ENCODE peak calls at places on chromosomes 4 and X, in nine cellular contexts. One of them, this sample, is unnamed.

GRCh38 chr4:36758312-36758690 is 476.9 kb downstream of the DTHD1 start:
- DNase-seq in HS-5: no peak
- DNase-seq in left ventricle myocardium inferior: no peak
- DNase-seq in chondrocyte: no peak
- DNase-seq in T-helper 1 cell: no peak
- DNase-seq in EL: no peak
- DNase-seq in AG09309: no peak
- DNase-seq in NCI-H1417 treated with DMSO at 0.1 percent for 48 hours: no peak
- DNase-seq in left colon: no peak
- DNase-seq in this sample: no peak

GRCh38 chrX:31266172-31267076 is 194.6 kb upstream of the FTHL17 start:
- DNase-seq in HS-5: no peak
- DNase-seq in left colon: peak
- DNase-seq in chondrocyte: peak
- DNase-seq in EL: peak
- DNase-seq in AG09309: no peak
- DNase-seq in NCI-H1417 treated with DMSO at 0.1 percent for 48 hours: no peak
- DNase-seq in left ventricle myocardium inferior: peak
- DNase-seq in T-helper 1 cell: no peak
- DNase-seq in this sample: peak

GRCh38 chr4:104591505-104591904 is 96.8 kb upstream of the CXXC4 start:
- DNase-seq in T-helper 1 cell: no peak
- DNase-seq in chondrocyte: no peak
- DNase-seq in HS-5: no peak
- DNase-seq in AG09309: no peak
- DNase-seq in left ventricle myocardium inferior: peak
- DNase-seq in NCI-H1417 treated with DMSO at 0.1 percent for 48 hours: peak
- DNase-seq in EL: no peak
- DNase-seq in left colon: peak
- DNase-seq in this sample: no peak

GRCh38 chrX:124217289-124218251 is 114.9 kb upstream of the TEX13D start:
- DNase-seq in chondrocyte: no peak
- DNase-seq in T-helper 1 cell: peak
- DNase-seq in left ventricle myocardium inferior: no peak
- DNase-seq in NCI-H1417 treated with DMSO at 0.1 percent for 48 hours: no peak
- DNase-seq in AG09309: no peak
- DNase-seq in left colon: peak
- DNase-seq in HS-5: no peak
- DNase-seq in EL: peak
- DNase-seq in this sample: no peak

GRCh38 chr4:62051332-62051731 is 851.2 kb downstream of the ADGRL3 start:
- DNase-seq in chondrocyte: no peak
- DNase-seq in left colon: no peak
- DNase-seq in NCI-H1417 treated with DMSO at 0.1 percent for 48 hours: no peak
- DNase-seq in AG09309: no peak
- DNase-seq in left ventricle myocardium inferior: no peak
- DNase-seq in T-helper 1 cell: no peak
- DNase-seq in EL: no peak
- DNase-seq in HS-5: no peak
- DNase-seq in this sample: no peak

GRCh38 chrX:32530802-32531403 is 680.4 kb downstream of the DMD start:
- DNase-seq in NCI-H1417 treated with DMSO at 0.1 percent for 48 hours: peak
- DNase-seq in HS-5: peak
- DNase-seq in T-helper 1 cell: no peak
- DNase-seq in AG09309: no peak
- DNase-seq in EL: peak
- DNase-seq in chondrocyte: no peak
- DNase-seq in left colon: peak
- DNase-seq in left ventricle myocardium inferior: no peak
- DNase-seq in this sample: no peak

GRCh38 chr4:83644677-83645639 is 109.0 kb downstream of the GPAT3 start:
- DNase-seq in NCI-H1417 treated with DMSO at 0.1 percent for 48 hours: peak
- DNase-seq in chondrocyte: no peak
- DNase-seq in EL: peak
- DNase-seq in left colon: no peak
- DNase-seq in AG09309: peak
- DNase-seq in HS-5: peak
- DNase-seq in T-helper 1 cell: peak
- DNase-seq in left ventricle myocardium inferior: no peak
- DNase-seq in this sample: no peak

GRCh38 chrX:41666251-41666650 is 22.5 kb upstream of the GPR34 start:
- DNase-seq in chondrocyte: no peak
- DNase-seq in NCI-H1417 treated with DMSO at 0.1 percent for 48 hours: no peak
- DNase-seq in HS-5: no peak
- DNase-seq in AG09309: no peak
- DNase-seq in left ventricle myocardium inferior: no peak
- DNase-seq in T-helper 1 cell: no peak
- DNase-seq in EL: peak
- DNase-seq in left colon: no peak
- DNase-seq in this sample: no peak

GRCh38 chr4:140718240-140718639 is 37.9 kb downstream of the TBC1D9 start:
- DNase-seq in chondrocyte: no peak
- DNase-seq in NCI-H1417 treated with DMSO at 0.1 percent for 48 hours: no peak
- DNase-seq in T-helper 1 cell: no peak
- DNase-seq in left ventricle myocardium inferior: no peak
- DNase-seq in AG09309: no peak
- DNase-seq in left colon: no peak
- DNase-seq in EL: peak
- DNase-seq in HS-5: peak
- DNase-seq in this sample: no peak

GRCh38 chrX:17022205-17022604 is 75.7 kb downstream of the REPS2 start:
- DNase-seq in AG09309: peak
- DNase-seq in EL: peak
- DNase-seq in NCI-H1417 treated with DMSO at 0.1 percent for 48 hours: no peak
- DNase-seq in chondrocyte: no peak
- DNase-seq in T-helper 1 cell: no peak
- DNase-seq in HS-5: no peak
- DNase-seq in left ventricle myocardium inferior: no peak
- DNase-seq in left colon: no peak
- DNase-seq in this sample: no peak

GRCh38 chr4:139556735-139557505 is 901 bp upstream of the SETD7 start:
- DNase-seq in left ventricle myocardium inferior: peak
- DNase-seq in HS-5: no peak
- DNase-seq in left colon: peak
- DNase-seq in EL: peak
- DNase-seq in AG09309: no peak
- DNase-seq in T-helper 1 cell: peak
- DNase-seq in NCI-H1417 treated with DMSO at 0.1 percent for 48 hours: peak
- DNase-seq in chondrocyte: peak
- DNase-seq in this sample: peak

GRCh38 chr4:136637071-136637777 is 895.1 kb downstream of the PCDH18 start:
- DNase-seq in left colon: peak
- DNase-seq in AG09309: no peak
- DNase-seq in T-helper 1 cell: no peak
- DNase-seq in chondrocyte: no peak
- DNase-seq in NCI-H1417 treated with DMSO at 0.1 percent for 48 hours: no peak
- DNase-seq in HS-5: no peak
- DNase-seq in EL: peak
- DNase-seq in left ventricle myocardium inferior: no peak
- DNase-seq in this sample: no peak

GRCh38 chr4:133969202-133969873 is 232.3 kb downstream of the PABPC4L start:
- DNase-seq in EL: peak
- DNase-seq in left colon: no peak
- DNase-seq in left ventricle myocardium inferior: no peak
- DNase-seq in HS-5: peak
- DNase-seq in AG09309: no peak
- DNase-seq in chondrocyte: no peak
- DNase-seq in T-helper 1 cell: no peak
- DNase-seq in NCI-H1417 treated with DMSO at 0.1 percent for 48 hours: no peak
- DNase-seq in this sample: no peak

GRCh38 chr4:102789317-102789717 is 28.5 kb upstream of the MANBA start:
- DNase-seq in NCI-H1417 treated with DMSO at 0.1 percent for 48 hours: no peak
- DNase-seq in AG09309: no peak
- DNase-seq in chondrocyte: no peak
- DNase-seq in left ventricle myocardium inferior: no peak
- DNase-seq in HS-5: no peak
- DNase-seq in T-helper 1 cell: no peak
- DNase-seq in EL: peak
- DNase-seq in left colon: no peak
- DNase-seq in this sample: no peak

GRCh38 chrX:130789793-130790192 is 113.2 kb downstream of the ENOX2 start:
- DNase-seq in EL: no peak
- DNase-seq in T-helper 1 cell: no peak
- DNase-seq in left ventricle myocardium inferior: no peak
- DNase-seq in chondrocyte: no peak
- DNase-seq in HS-5: no peak
- DNase-seq in NCI-H1417 treated with DMSO at 0.1 percent for 48 hours: no peak
- DNase-seq in AG09309: no peak
- DNase-seq in left colon: no peak
- DNase-seq in this sample: no peak

GRCh38 chr4:37951465-37952352 is 8.5 kb upstream of the PTTG2 start:
- DNase-seq in T-helper 1 cell: no peak
- DNase-seq in HS-5: no peak
- DNase-seq in chondrocyte: no peak
- DNase-seq in EL: no peak
- DNase-seq in NCI-H1417 treated with DMSO at 0.1 percent for 48 hours: no peak
- DNase-seq in left ventricle myocardium inferior: no peak
- DNase-seq in left colon: no peak
- DNase-seq in AG09309: no peak
- DNase-seq in this sample: no peak

GRCh38 chr4:158122501-158122900 is 50.3 kb downstream of the GASK1B start:
- DNase-seq in T-helper 1 cell: no peak
- DNase-seq in left ventricle myocardium inferior: no peak
- DNase-seq in NCI-H1417 treated with DMSO at 0.1 percent for 48 hours: no peak
- DNase-seq in HS-5: no peak
- DNase-seq in left colon: no peak
- DNase-seq in EL: peak
- DNase-seq in AG09309: no peak
- DNase-seq in chondrocyte: no peak
- DNase-seq in this sample: no peak

GRCh38 chrX:131677655-131678628 is 134.1 kb downstream of the OR13H1 start:
- DNase-seq in EL: peak
- DNase-seq in left colon: peak
- DNase-seq in NCI-H1417 treated with DMSO at 0.1 percent for 48 hours: no peak
- DNase-seq in AG09309: no peak
- DNase-seq in T-helper 1 cell: peak
- DNase-seq in chondrocyte: no peak
- DNase-seq in HS-5: peak
- DNase-seq in left ventricle myocardium inferior: no peak
- DNase-seq in this sample: peak

GRCh38 chr4:181956502-181956901 is 286.7 kb upstream of the TENM3 start:
- DNase-seq in chondrocyte: no peak
- DNase-seq in left colon: no peak
- DNase-seq in T-helper 1 cell: no peak
- DNase-seq in EL: peak
- DNase-seq in HS-5: no peak
- DNase-seq in AG09309: no peak
- DNase-seq in NCI-H1417 treated with DMSO at 0.1 percent for 48 hours: no peak
- DNase-seq in left ventricle myocardium inferior: no peak
- DNase-seq in this sample: no peak

GRCh38 chr4:21529214-21529613 is 419.4 kb downstream of the KCNIP4 start:
- DNase-seq in left ventricle myocardium inferior: no peak
- DNase-seq in left colon: no peak
- DNase-seq in EL: no peak
- DNase-seq in chondrocyte: no peak
- DNase-seq in HS-5: no peak
- DNase-seq in AG09309: no peak
- DNase-seq in T-helper 1 cell: no peak
- DNase-seq in NCI-H1417 treated with DMSO at 0.1 percent for 48 hours: no peak
- DNase-seq in this sample: no peak

GRCh38 chr4:2646386-2647149 is 109.6 kb downstream of the TNIP2 start:
- DNase-seq in EL: no peak
- DNase-seq in AG09309: no peak
- DNase-seq in chondrocyte: no peak
- DNase-seq in HS-5: no peak
- DNase-seq in left colon: no peak
- DNase-seq in T-helper 1 cell: no peak
- DNase-seq in left ventricle myocardium inferior: no peak
- DNase-seq in NCI-H1417 treated with DMSO at 0.1 percent for 48 hours: no peak
- DNase-seq in this sample: no peak

GRCh38 chrX:132331000-132331399 is 111.8 kb upstream of the RAP2C start:
- DNase-seq in HS-5: no peak
- DNase-seq in left colon: no peak
- DNase-seq in EL: no peak
- DNase-seq in AG09309: no peak
- DNase-seq in T-helper 1 cell: no peak
- DNase-seq in NCI-H1417 treated with DMSO at 0.1 percent for 48 hours: no peak
- DNase-seq in left ventricle myocardium inferior: no peak
- DNase-seq in chondrocyte: no peak
- DNase-seq in this sample: no peak

GRCh38 chr4:38449506-38450174 is 214.4 kb upstream of the KLF3 start:
- DNase-seq in left colon: peak
- DNase-seq in chondrocyte: no peak
- DNase-seq in left ventricle myocardium inferior: no peak
- DNase-seq in NCI-H1417 treated with DMSO at 0.1 percent for 48 hours: no peak
- DNase-seq in T-helper 1 cell: no peak
- DNase-seq in EL: peak
- DNase-seq in HS-5: peak
- DNase-seq in AG09309: peak
- DNase-seq in this sample: peak

GRCh38 chrX:72621619-72622485 is 49.2 kb upstream of the HDAC8 start:
- DNase-seq in chondrocyte: no peak
- DNase-seq in AG09309: no peak
- DNase-seq in T-helper 1 cell: no peak
- DNase-seq in left ventricle myocardium inferior: no peak
- DNase-seq in EL: peak
- DNase-seq in HS-5: peak
- DNase-seq in NCI-H1417 treated with DMSO at 0.1 percent for 48 hours: no peak
- DNase-seq in left colon: no peak
- DNase-seq in this sample: no peak

GRCh38 chr4:55269970-55270369 is 76.1 kb upstream of the SRD5A3 start:
- DNase-seq in left colon: no peak
- DNase-seq in left ventricle myocardium inferior: no peak
- DNase-seq in T-helper 1 cell: no peak
- DNase-seq in HS-5: no peak
- DNase-seq in AG09309: no peak
- DNase-seq in EL: no peak
- DNase-seq in chondrocyte: no peak
- DNase-seq in NCI-H1417 treated with DMSO at 0.1 percent for 48 hours: no peak
- DNase-seq in this sample: no peak

GRCh38 chr4:127251423-127251822 is 381.3 kb upstream of the INTU start:
- DNase-seq in NCI-H1417 treated with DMSO at 0.1 percent for 48 hours: no peak
- DNase-seq in left colon: no peak
- DNase-seq in T-helper 1 cell: no peak
- DNase-seq in AG09309: peak
- DNase-seq in left ventricle myocardium inferior: no peak
- DNase-seq in HS-5: no peak
- DNase-seq in chondrocyte: no peak
- DNase-seq in EL: peak
- DNase-seq in this sample: no peak

GRCh38 chrX:50536955-50537354 is 66.3 kb upstream of the DGKK start:
- DNase-seq in chondrocyte: no peak
- DNase-seq in EL: no peak
- DNase-seq in NCI-H1417 treated with DMSO at 0.1 percent for 48 hours: no peak
- DNase-seq in T-helper 1 cell: no peak
- DNase-seq in left ventricle myocardium inferior: no peak
- DNase-seq in left colon: no peak
- DNase-seq in AG09309: no peak
- DNase-seq in HS-5: no peak
- DNase-seq in this sample: no peak

GRCh38 chrX:67724359-67725110 is 180.7 kb downstream of the AR start:
- DNase-seq in EL: no peak
- DNase-seq in AG09309: no peak
- DNase-seq in NCI-H1417 treated with DMSO at 0.1 percent for 48 hours: no peak
- DNase-seq in T-helper 1 cell: no peak
- DNase-seq in chondrocyte: no peak
- DNase-seq in left ventricle myocardium inferior: no peak
- DNase-seq in left colon: no peak
- DNase-seq in HS-5: no peak
- DNase-seq in this sample: no peak

GRCh38 chr4:74395633-74396032 is 30.7 kb downstream of the EREG start:
- DNase-seq in left ventricle myocardium inferior: no peak
- DNase-seq in EL: peak
- DNase-seq in left colon: no peak
- DNase-seq in chondrocyte: no peak
- DNase-seq in T-helper 1 cell: no peak
- DNase-seq in HS-5: no peak
- DNase-seq in NCI-H1417 treated with DMSO at 0.1 percent for 48 hours: no peak
- DNase-seq in AG09309: no peak
- DNase-seq in this sample: peak

GRCh38 chr4:86848136-86848535 is 1.0 kb downstream of the SLC10A6 start:
- DNase-seq in chondrocyte: no peak
- DNase-seq in AG09309: no peak
- DNase-seq in HS-5: no peak
- DNase-seq in NCI-H1417 treated with DMSO at 0.1 percent for 48 hours: no peak
- DNase-seq in T-helper 1 cell: no peak
- DNase-seq in left ventricle myocardium inferior: no peak
- DNase-seq in left colon: no peak
- DNase-seq in EL: peak
- DNase-seq in this sample: no peak

GRCh38 chr4:31674313-31674947 is 954.3 kb downstream of the PCDH7 start:
- DNase-seq in AG09309: no peak
- DNase-seq in EL: no peak
- DNase-seq in NCI-H1417 treated with DMSO at 0.1 percent for 48 hours: no peak
- DNase-seq in left colon: peak
- DNase-seq in T-helper 1 cell: no peak
- DNase-seq in HS-5: no peak
- DNase-seq in chondrocyte: no peak
- DNase-seq in left ventricle myocardium inferior: no peak
- DNase-seq in this sample: no peak

This sample was measured in SJSA1.